ENCODE peak calls at places on chromosome 5, in four cellular contexts. One of them, this sample, is unnamed.

GRCh38 chr5:178205010-178205748 is 846 bp downstream of the HNRNPAB start:
- DNase-seq in stimulated activated CD4-positive, alpha-beta T cell treated with anti-CD3 and anti-CD28 coated beads, Interleukin-1b, Interleukin-23, amount 100 ng/mL, for 24 hours: peak; percentile 76
- DNase-seq in MCF 10A: peak; percentile 90
- DNase-seq in nephron progenitor cell: peak; percentile 73
- DNase-seq in this sample: peak; percentile 75

GRCh38 chr5:139640432-139641115 is 7.6 kb upstream of the CXXC5 start:
- DNase-seq in stimulated activated CD4-positive, alpha-beta T cell treated with anti-CD3 and anti-CD28 coated beads, Interleukin-1b, Interleukin-23, amount 100 ng/mL, for 24 hours: no peak
- DNase-seq in MCF 10A: no peak
- DNase-seq in nephron progenitor cell: no peak
- DNase-seq in this sample: no peak

GRCh38 chr5:95940758-95941682 is 20.6 kb downstream of the ELL2 start:
- DNase-seq in stimulated activated CD4-positive, alpha-beta T cell treated with anti-CD3 and anti-CD28 coated beads, Interleukin-1b, Interleukin-23, amount 100 ng/mL, for 24 hours: no peak
- DNase-seq in MCF 10A: no peak
- DNase-seq in nephron progenitor cell: peak; percentile 31
- DNase-seq in this sample: no peak

GRCh38 chr5:88884435-88884877 is 1.5 kb upstream of the MEF2C start:
- DNase-seq in stimulated activated CD4-positive, alpha-beta T cell treated with anti-CD3 and anti-CD28 coated beads, Interleukin-1b, Interleukin-23, amount 100 ng/mL, for 24 hours: no peak
- DNase-seq in MCF 10A: no peak
- DNase-seq in nephron progenitor cell: no peak
- DNase-seq in this sample: peak; percentile 48

GRCh38 chr5:178072749-178073148 is 40.6 kb upstream of the N4BP3 start:
- DNase-seq in stimulated activated CD4-positive, alpha-beta T cell treated with anti-CD3 and anti-CD28 coated beads, Interleukin-1b, Interleukin-23, amount 100 ng/mL, for 24 hours: no peak
- DNase-seq in MCF 10A: no peak
- DNase-seq in nephron progenitor cell: no peak
- DNase-seq in this sample: no peak

GRCh38 chr5:58460727-58461286 is 921 bp upstream of the PLK2 start:
- DNase-seq in stimulated activated CD4-positive, alpha-beta T cell treated with anti-CD3 and anti-CD28 coated beads, Interleukin-1b, Interleukin-23, amount 100 ng/mL, for 24 hours: peak; percentile 81
- DNase-seq in MCF 10A: peak; percentile 94
- DNase-seq in nephron progenitor cell: peak; percentile 94
- DNase-seq in this sample: peak; percentile 88

GRCh38 chr5:58666598-58667595 is 84.0 kb downstream of the RAB3C start:
- DNase-seq in stimulated activated CD4-positive, alpha-beta T cell treated with anti-CD3 and anti-CD28 coated beads, Interleukin-1b, Interleukin-23, amount 100 ng/mL, for 24 hours: no peak
- DNase-seq in MCF 10A: no peak
- DNase-seq in nephron progenitor cell: no peak
- DNase-seq in this sample: no peak

GRCh38 chr5:154857091-154857533 is 1.3 kb upstream of the CNOT8 start:
- DNase-seq in stimulated activated CD4-positive, alpha-beta T cell treated with anti-CD3 and anti-CD28 coated beads, Interleukin-1b, Interleukin-23, amount 100 ng/mL, for 24 hours: no peak
- DNase-seq in MCF 10A: no peak
- DNase-seq in nephron progenitor cell: no peak
- DNase-seq in this sample: no peak

GRCh38 chr5:54247226-54247625 is 63.1 kb downstream of the ARL15 start:
- DNase-seq in stimulated activated CD4-positive, alpha-beta T cell treated with anti-CD3 and anti-CD28 coated beads, Interleukin-1b, Interleukin-23, amount 100 ng/mL, for 24 hours: no peak
- DNase-seq in MCF 10A: no peak
- DNase-seq in nephron progenitor cell: no peak
- DNase-seq in this sample: no peak

GRCh38 chr5:134524219-134524825 is 1.1 kb upstream of the JADE2 start:
- DNase-seq in stimulated activated CD4-positive, alpha-beta T cell treated with anti-CD3 and anti-CD28 coated beads, Interleukin-1b, Interleukin-23, amount 100 ng/mL, for 24 hours: peak; percentile 66
- DNase-seq in MCF 10A: peak; percentile 94
- DNase-seq in nephron progenitor cell: peak; percentile 66
- DNase-seq in this sample: peak; percentile 83

GRCh38 chr5:95304706-95305105 is 19.8 kb upstream of the MCTP1 start:
- DNase-seq in stimulated activated CD4-positive, alpha-beta T cell treated with anti-CD3 and anti-CD28 coated beads, Interleukin-1b, Interleukin-23, amount 100 ng/mL, for 24 hours: no peak
- DNase-seq in MCF 10A: no peak
- DNase-seq in nephron progenitor cell: no peak
- DNase-seq in this sample: no peak

GRCh38 chr5:141778211-141778610 is 96.2 kb upstream of the ARAP3 start:
- DNase-seq in stimulated activated CD4-positive, alpha-beta T cell treated with anti-CD3 and anti-CD28 coated beads, Interleukin-1b, Interleukin-23, amount 100 ng/mL, for 24 hours: no peak
- DNase-seq in MCF 10A: peak; percentile 85
- DNase-seq in nephron progenitor cell: peak; percentile 79
- DNase-seq in this sample: peak; percentile 84

GRCh38 chr5:6162175-6162574 is 216.2 kb downstream of the MED10 start:
- DNase-seq in stimulated activated CD4-positive, alpha-beta T cell treated with anti-CD3 and anti-CD28 coated beads, Interleukin-1b, Interleukin-23, amount 100 ng/mL, for 24 hours: no peak
- DNase-seq in MCF 10A: no peak
- DNase-seq in nephron progenitor cell: no peak
- DNase-seq in this sample: no peak

GRCh38 chr5:63923914-63924313 is 38.3 kb downstream of the HTR1A start:
- DNase-seq in stimulated activated CD4-positive, alpha-beta T cell treated with anti-CD3 and anti-CD28 coated beads, Interleukin-1b, Interleukin-23, amount 100 ng/mL, for 24 hours: no peak
- DNase-seq in MCF 10A: peak; percentile 54
- DNase-seq in nephron progenitor cell: no peak
- DNase-seq in this sample: no peak

GRCh38 chr5:63573402-63573801 is 388.8 kb downstream of the HTR1A start:
- DNase-seq in stimulated activated CD4-positive, alpha-beta T cell treated with anti-CD3 and anti-CD28 coated beads, Interleukin-1b, Interleukin-23, amount 100 ng/mL, for 24 hours: no peak
- DNase-seq in MCF 10A: peak; percentile 11
- DNase-seq in nephron progenitor cell: no peak
- DNase-seq in this sample: no peak

GRCh38 chr5:179060116-179061008 is at the start of gene ZNF354C:
- DNase-seq in stimulated activated CD4-positive, alpha-beta T cell treated with anti-CD3 and anti-CD28 coated beads, Interleukin-1b, Interleukin-23, amount 100 ng/mL, for 24 hours: peak; percentile 78
- DNase-seq in MCF 10A: peak; percentile 72
- DNase-seq in nephron progenitor cell: peak; percentile 68
- DNase-seq in this sample: peak; percentile 45

GRCh38 chr5:29867155-29867554 is 1326.3 kb upstream of the CDH6 start:
- DNase-seq in stimulated activated CD4-positive, alpha-beta T cell treated with anti-CD3 and anti-CD28 coated beads, Interleukin-1b, Interleukin-23, amount 100 ng/mL, for 24 hours: no peak
- DNase-seq in MCF 10A: no peak
- DNase-seq in nephron progenitor cell: no peak
- DNase-seq in this sample: no peak

GRCh38 chr5:1564182-1564748 is 40.5 kb upstream of the LPCAT1 start:
- DNase-seq in stimulated activated CD4-positive, alpha-beta T cell treated with anti-CD3 and anti-CD28 coated beads, Interleukin-1b, Interleukin-23, amount 100 ng/mL, for 24 hours: no peak
- DNase-seq in MCF 10A: peak; percentile 79
- DNase-seq in nephron progenitor cell: no peak
- DNase-seq in this sample: peak; percentile 86

GRCh38 chr5:34957299-34957698 is 27.9 kb downstream of the DNAJC21 start:
- DNase-seq in stimulated activated CD4-positive, alpha-beta T cell treated with anti-CD3 and anti-CD28 coated beads, Interleukin-1b, Interleukin-23, amount 100 ng/mL, for 24 hours: no peak
- DNase-seq in MCF 10A: no peak
- DNase-seq in nephron progenitor cell: no peak
- DNase-seq in this sample: no peak

GRCh38 chr5:52997424-52997823 is 8.3 kb downstream of the ITGA2 start:
- DNase-seq in stimulated activated CD4-positive, alpha-beta T cell treated with anti-CD3 and anti-CD28 coated beads, Interleukin-1b, Interleukin-23, amount 100 ng/mL, for 24 hours: no peak
- DNase-seq in MCF 10A: no peak
- DNase-seq in nephron progenitor cell: no peak
- DNase-seq in this sample: peak; percentile 51

GRCh38 chr5:132466453-132467291 is 23.9 kb downstream of the IRF1 start:
- DNase-seq in stimulated activated CD4-positive, alpha-beta T cell treated with anti-CD3 and anti-CD28 coated beads, Interleukin-1b, Interleukin-23, amount 100 ng/mL, for 24 hours: no peak
- DNase-seq in MCF 10A: no peak
- DNase-seq in nephron progenitor cell: no peak
- DNase-seq in this sample: peak; percentile 88

GRCh38 chr5:97002983-97003382 is 67.1 kb downstream of the LNPEP start:
- DNase-seq in stimulated activated CD4-positive, alpha-beta T cell treated with anti-CD3 and anti-CD28 coated beads, Interleukin-1b, Interleukin-23, amount 100 ng/mL, for 24 hours: no peak
- DNase-seq in MCF 10A: no peak
- DNase-seq in nephron progenitor cell: no peak
- DNase-seq in this sample: peak; percentile 4

GRCh38 chr5:16616536-16617271 is at the start of gene RETREG1:
- DNase-seq in stimulated activated CD4-positive, alpha-beta T cell treated with anti-CD3 and anti-CD28 coated beads, Interleukin-1b, Interleukin-23, amount 100 ng/mL, for 24 hours: peak; percentile 74
- DNase-seq in MCF 10A: peak; percentile 23
- DNase-seq in nephron progenitor cell: peak; percentile 80
- DNase-seq in this sample: peak; percentile 30

GRCh38 chr5:93054424-93055165 is 526.4 kb downstream of the NR2F1-AS1 start:
- DNase-seq in stimulated activated CD4-positive, alpha-beta T cell treated with anti-CD3 and anti-CD28 coated beads, Interleukin-1b, Interleukin-23, amount 100 ng/mL, for 24 hours: no peak
- DNase-seq in MCF 10A: peak; percentile 56
- DNase-seq in nephron progenitor cell: no peak
- DNase-seq in this sample: no peak

GRCh38 chr5:6686916-6687409 is 26.3 kb upstream of the TENT4A start:
- DNase-seq in stimulated activated CD4-positive, alpha-beta T cell treated with anti-CD3 and anti-CD28 coated beads, Interleukin-1b, Interleukin-23, amount 100 ng/mL, for 24 hours: no peak
- DNase-seq in MCF 10A: no peak
- DNase-seq in nephron progenitor cell: peak; percentile 75
- DNase-seq in this sample: peak; percentile 48

GRCh38 chr5:2908086-2908485 is 156.6 kb upstream of the IRX2 start:
- DNase-seq in stimulated activated CD4-positive, alpha-beta T cell treated with anti-CD3 and anti-CD28 coated beads, Interleukin-1b, Interleukin-23, amount 100 ng/mL, for 24 hours: no peak
- DNase-seq in MCF 10A: no peak
- DNase-seq in nephron progenitor cell: no peak
- DNase-seq in this sample: no peak

GRCh38 chr5:61245936-61246335 is 83.7 kb upstream of the SMIM15 start:
- DNase-seq in stimulated activated CD4-positive, alpha-beta T cell treated with anti-CD3 and anti-CD28 coated beads, Interleukin-1b, Interleukin-23, amount 100 ng/mL, for 24 hours: no peak
- DNase-seq in MCF 10A: no peak
- DNase-seq in nephron progenitor cell: no peak
- DNase-seq in this sample: no peak

This sample was measured in M059J.